ENCODE peak calls at places on chromosomes 16 and 17, in six cellular contexts. One of them, this sample, is unnamed.
A peak's percentile ranks its signal among the peaks of the same experiment; 100 is the strongest.

GRCh38 chr16:79269211-79269863 is 331.2 kb downstream of the MAF start:
- DNase-seq in GM23338: no peak
- DNase-seq in suprapubic skin: no peak
- DNase-seq in HFF-Myc: no peak
- DNase-seq in right lobe of liver: no peak
- DNase-seq in tibial nerve: no peak
- DNase-seq in this sample: no peak

GRCh38 chr16:54286330-54287017 is at the start of gene IRX3:
- DNase-seq in GM23338: peak; percentile 94
- DNase-seq in suprapubic skin: peak; percentile 96
- DNase-seq in HFF-Myc: peak; percentile 68
- DNase-seq in right lobe of liver: peak; percentile 76
- DNase-seq in tibial nerve: peak; percentile 24
- DNase-seq in this sample: peak; percentile 91

GRCh38 chr17:1736348-1737281 is 6.1 kb upstream of the SERPINF2 start:
- DNase-seq in GM23338: no peak
- DNase-seq in suprapubic skin: no peak
- DNase-seq in HFF-Myc: no peak
- DNase-seq in right lobe of liver: peak; percentile 87
- DNase-seq in tibial nerve: peak; percentile 49
- DNase-seq in this sample: no peak

GRCh38 chr16:75250809-75251279 is 580 bp downstream of the BCAR1 start:
- DNase-seq in GM23338: no peak
- DNase-seq in suprapubic skin: no peak
- DNase-seq in HFF-Myc: no peak
- DNase-seq in right lobe of liver: peak; percentile 74
- DNase-seq in tibial nerve: no peak
- DNase-seq in this sample: no peak

GRCh38 chr17:69018022-69018615 is 42.6 kb downstream of the ABCA9 start:
- DNase-seq in GM23338: no peak
- DNase-seq in suprapubic skin: no peak
- DNase-seq in HFF-Myc: no peak
- DNase-seq in right lobe of liver: no peak
- DNase-seq in tibial nerve: no peak
- DNase-seq in this sample: no peak

GRCh38 chr16:23092072-23092800 is 57.0 kb downstream of the USP31 start:
- DNase-seq in GM23338: no peak
- DNase-seq in suprapubic skin: no peak
- DNase-seq in HFF-Myc: no peak
- DNase-seq in right lobe of liver: no peak
- DNase-seq in tibial nerve: no peak
- DNase-seq in this sample: no peak

GRCh38 chr16:89581045-89581695 is 5.6 kb downstream of the CPNE7 start:
- DNase-seq in GM23338: no peak
- DNase-seq in suprapubic skin: no peak
- DNase-seq in HFF-Myc: peak; percentile 80
- DNase-seq in right lobe of liver: no peak
- DNase-seq in tibial nerve: no peak
- DNase-seq in this sample: no peak

GRCh38 chr17:38464251-38464722 is 36.0 kb downstream of the ARHGAP23 start:
- DNase-seq in GM23338: no peak
- DNase-seq in suprapubic skin: no peak
- DNase-seq in HFF-Myc: no peak
- DNase-seq in right lobe of liver: no peak
- DNase-seq in tibial nerve: peak; percentile 45
- DNase-seq in this sample: no peak

GRCh38 chr16:57998484-57998883 is 2.0 kb downstream of the ZNF319 start:
- DNase-seq in GM23338: no peak
- DNase-seq in suprapubic skin: no peak
- DNase-seq in HFF-Myc: no peak
- DNase-seq in right lobe of liver: peak; percentile 39
- DNase-seq in tibial nerve: no peak
- DNase-seq in this sample: peak; percentile 49

GRCh38 chr17:13031718-13032350 is 14.0 kb upstream of the ELAC2 start:
- DNase-seq in GM23338: peak; percentile 79
- DNase-seq in suprapubic skin: no peak
- DNase-seq in HFF-Myc: no peak
- DNase-seq in right lobe of liver: no peak
- DNase-seq in tibial nerve: peak; percentile 45
- DNase-seq in this sample: peak; percentile 54

GRCh38 chr17:74408262-74408661 is 23.6 kb upstream of the GPRC5C start:
- DNase-seq in GM23338: no peak
- DNase-seq in suprapubic skin: no peak
- DNase-seq in HFF-Myc: no peak
- DNase-seq in right lobe of liver: no peak
- DNase-seq in tibial nerve: no peak
- DNase-seq in this sample: no peak

GRCh38 chr16:6835516-6835915 is 497.1 kb upstream of the RBFOX1 start:
- DNase-seq in GM23338: no peak
- DNase-seq in suprapubic skin: no peak
- DNase-seq in HFF-Myc: no peak
- DNase-seq in right lobe of liver: no peak
- DNase-seq in tibial nerve: no peak
- DNase-seq in this sample: no peak

DNA sequence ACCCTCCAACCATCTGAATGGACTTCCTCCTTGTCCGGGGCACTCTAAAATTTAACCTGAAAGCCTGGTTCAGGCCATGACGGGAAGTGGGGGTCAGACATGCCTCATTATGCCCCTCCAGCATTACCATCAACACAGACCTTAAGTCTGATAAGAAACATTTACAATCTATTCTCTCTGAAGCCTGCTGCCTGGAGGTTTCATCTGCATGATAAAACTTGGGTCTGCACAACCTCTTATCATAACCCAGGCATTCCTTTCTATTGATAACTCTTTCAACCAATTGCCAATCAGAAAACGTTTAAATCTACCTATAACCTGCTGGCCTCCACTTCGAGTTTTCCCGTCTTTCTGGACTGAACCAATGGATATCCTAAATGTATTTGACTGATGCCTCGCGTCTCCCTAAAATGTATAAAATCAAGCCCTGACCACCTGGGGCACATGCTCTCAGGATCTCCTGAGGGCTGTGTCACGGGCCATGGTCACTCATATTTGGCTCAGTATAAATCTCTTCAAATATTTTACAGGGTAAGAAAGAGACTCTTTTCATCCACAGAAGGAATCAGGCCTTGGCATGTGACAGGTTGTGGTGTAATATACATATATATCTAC is 45.6 kb downstream of the LYRM1 start:
- DNase-seq in GM23338: no peak
- DNase-seq in suprapubic skin: no peak
- DNase-seq in HFF-Myc: no peak
- DNase-seq in right lobe of liver: no peak
- DNase-seq in tibial nerve: no peak
- DNase-seq in this sample: no peak
- H3K4me3 ChIP-seq in GM23338: no peak overlapping the region
- H3K4me3 ChIP-seq in suprapubic skin: no peak overlapping the region
- H3K4me3 ChIP-seq in HFF-Myc: no peak overlapping the region
- H3K4me3 ChIP-seq in right lobe of liver: no peak overlapping the region
- H3K4me3 ChIP-seq in tibial nerve: no peak overlapping the region
- H3K4me3 ChIP-seq in this sample: no peak overlapping the region

GRCh38 chr17:78488156-78488555 is 89.0 kb downstream of the DNAH17 start:
- DNase-seq in GM23338: no peak
- DNase-seq in suprapubic skin: no peak
- DNase-seq in HFF-Myc: no peak
- DNase-seq in right lobe of liver: no peak
- DNase-seq in tibial nerve: no peak
- DNase-seq in this sample: no peak

GRCh38 chr17:78485416-78486168 is 91.6 kb downstream of the DNAH17 start:
- DNase-seq in GM23338: no peak
- DNase-seq in suprapubic skin: no peak
- DNase-seq in HFF-Myc: no peak
- DNase-seq in right lobe of liver: no peak
- DNase-seq in tibial nerve: no peak
- DNase-seq in this sample: no peak

GRCh38 chr17:78486228-78486802 is 90.9 kb downstream of the DNAH17 start:
- DNase-seq in GM23338: no peak
- DNase-seq in suprapubic skin: no peak
- DNase-seq in HFF-Myc: no peak
- DNase-seq in right lobe of liver: no peak
- DNase-seq in tibial nerve: no peak
- DNase-seq in this sample: no peak

GRCh38 chr17:78486946-78487680 is 90.1 kb downstream of the DNAH17 start:
- DNase-seq in GM23338: no peak
- DNase-seq in suprapubic skin: no peak
- DNase-seq in HFF-Myc: no peak
- DNase-seq in right lobe of liver: no peak
- DNase-seq in tibial nerve: no peak
- DNase-seq in this sample: no peak

GRCh38 chr17:78484300-78485159 is 92.7 kb downstream of the DNAH17 start:
- DNase-seq in GM23338: peak; percentile 81
- DNase-seq in suprapubic skin: no peak
- DNase-seq in HFF-Myc: no peak
- DNase-seq in right lobe of liver: no peak
- DNase-seq in tibial nerve: no peak
- DNase-seq in this sample: peak; percentile 10
- H3K4me3 ChIP-seq in GM23338: peak overlapping the region; percentile 83
- H3K4me3 ChIP-seq in suprapubic skin: peak overlapping the region; percentile 24
- H3K4me3 ChIP-seq in HFF-Myc: peak overlapping the region; percentile 58
- H3K4me3 ChIP-seq in right lobe of liver: no peak overlapping the region
- H3K4me3 ChIP-seq in tibial nerve: peak overlapping the region; percentile 36
- H3K4me3 ChIP-seq in this sample: peak overlapping the region; percentile 61

DNA sequence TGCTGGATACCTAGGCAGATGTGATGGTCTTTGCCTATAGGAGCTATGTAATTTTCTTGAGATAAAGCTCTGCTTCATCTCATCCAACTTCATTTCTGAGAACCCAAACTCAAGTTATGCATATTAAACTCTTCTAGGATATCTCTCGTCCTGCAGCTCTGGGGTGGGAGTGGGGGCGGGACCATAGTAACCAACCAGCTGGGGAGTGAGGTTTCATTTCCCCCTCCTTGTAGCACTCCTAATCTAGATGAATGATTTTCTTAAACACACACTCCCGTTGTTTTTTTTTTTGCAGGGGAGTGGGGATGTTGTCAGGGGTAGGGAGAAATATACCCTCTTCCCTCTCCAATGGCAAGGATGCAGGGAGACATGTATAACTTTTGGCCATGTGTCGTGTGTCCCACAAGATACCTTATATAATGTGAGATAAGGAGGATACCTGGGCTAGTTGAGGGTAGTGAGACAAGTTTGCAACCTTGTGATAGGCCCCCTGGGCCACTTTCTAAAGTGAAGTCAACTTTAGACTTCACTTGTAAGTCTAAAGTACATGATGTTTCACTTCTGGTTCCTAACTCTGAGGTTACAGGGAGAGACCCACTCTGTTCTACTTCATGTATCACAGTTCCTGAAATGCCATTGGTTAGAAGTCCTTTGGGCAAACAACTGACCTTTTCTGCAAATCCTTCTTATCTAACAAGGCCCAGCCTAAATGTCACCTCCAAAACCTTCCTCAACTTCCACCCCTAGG is 10.6 kb upstream of the HEATR6 start:
- DNase-seq in GM23338: no peak
- DNase-seq in suprapubic skin: no peak
- DNase-seq in HFF-Myc: no peak
- DNase-seq in right lobe of liver: no peak
- DNase-seq in tibial nerve: no peak
- DNase-seq in this sample: no peak
- H3K4me3 ChIP-seq in GM23338: no peak overlapping the region
- H3K4me3 ChIP-seq in suprapubic skin: no peak overlapping the region
- H3K4me3 ChIP-seq in HFF-Myc: no peak overlapping the region
- H3K4me3 ChIP-seq in right lobe of liver: no peak overlapping the region
- H3K4me3 ChIP-seq in tibial nerve: no peak overlapping the region
- H3K4me3 ChIP-seq in this sample: no peak overlapping the region

GRCh38 chr17:77388384-77389306 is 247.9 kb downstream of the SEC14L1 start:
- DNase-seq in GM23338: no peak
- DNase-seq in suprapubic skin: no peak
- DNase-seq in HFF-Myc: no peak
- DNase-seq in right lobe of liver: peak; percentile 80
- DNase-seq in tibial nerve: no peak
- DNase-seq in this sample: no peak
- H3K4me3 ChIP-seq in GM23338: no peak overlapping the region
- H3K4me3 ChIP-seq in suprapubic skin: no peak overlapping the region
- H3K4me3 ChIP-seq in HFF-Myc: no peak overlapping the region
- H3K4me3 ChIP-seq in right lobe of liver: peak overlapping the region; percentile 14
- H3K4me3 ChIP-seq in tibial nerve: no peak overlapping the region
- H3K4me3 ChIP-seq in this sample: peak overlapping the region; percentile 77

GRCh38 chr16:695355-696089 is 5.3 kb upstream of the WDR24 start:
- DNase-seq in GM23338: peak; percentile 77
- DNase-seq in suprapubic skin: no peak
- DNase-seq in HFF-Myc: no peak
- DNase-seq in right lobe of liver: peak; percentile 33
- DNase-seq in tibial nerve: no peak
- DNase-seq in this sample: peak; percentile 28
- H3K4me3 ChIP-seq in GM23338: peak overlapping the region; percentile 68
- H3K4me3 ChIP-seq in suprapubic skin: peak overlapping the region; percentile 50
- H3K4me3 ChIP-seq in HFF-Myc: peak overlapping the region; percentile 9
- H3K4me3 ChIP-seq in right lobe of liver: no peak overlapping the region
- H3K4me3 ChIP-seq in tibial nerve: peak overlapping the region; percentile 10
- H3K4me3 ChIP-seq in this sample: peak overlapping the region; percentile 63

GRCh38 chr17:78133971-78134898 is 3.7 kb downstream of the TMC8 start:
- DNase-seq in GM23338: peak; percentile 93
- DNase-seq in suprapubic skin: no peak
- DNase-seq in HFF-Myc: no peak
- DNase-seq in right lobe of liver: peak; percentile 63
- DNase-seq in tibial nerve: peak; percentile 43
- DNase-seq in this sample: peak; percentile 66
- H3K4me3 ChIP-seq in GM23338: no peak overlapping the region
- H3K4me3 ChIP-seq in suprapubic skin: no peak overlapping the region
- H3K4me3 ChIP-seq in HFF-Myc: no peak overlapping the region
- H3K4me3 ChIP-seq in right lobe of liver: no peak overlapping the region
- H3K4me3 ChIP-seq in tibial nerve: no peak overlapping the region
- H3K4me3 ChIP-seq in this sample: peak overlapping the region; percentile 22

GRCh38 chr17:17839792-17840707 is 3.3 kb upstream of the SREBF1 start:
- DNase-seq in GM23338: peak; percentile 96
- DNase-seq in suprapubic skin: peak; percentile 95
- DNase-seq in HFF-Myc: no peak
- DNase-seq in right lobe of liver: peak; percentile 96
- DNase-seq in tibial nerve: peak; percentile 69
- DNase-seq in this sample: no peak
- H3K4me3 ChIP-seq in GM23338: peak overlapping the region; percentile 70
- H3K4me3 ChIP-seq in suprapubic skin: peak overlapping the region; percentile 54
- H3K4me3 ChIP-seq in HFF-Myc: peak overlapping the region; percentile 44
- H3K4me3 ChIP-seq in right lobe of liver: peak overlapping the region; percentile 8
- H3K4me3 ChIP-seq in tibial nerve: peak overlapping the region; percentile 65
- H3K4me3 ChIP-seq in this sample: no peak overlapping the region